ENCODE peak calls at places on chromosomes 2 and 18, in seven cellular contexts. X is NCI-H460; P is amygdala; S is fibroblast of lung; Z is effector memory CD8-positive, alpha-beta T cell; D is Peyer's patch; K is kidney glomerular epithelial cell. E is an unnamed sample.

GRCh38 chr2:196823750-196824149 is 14.6 kb upstream of the C2orf66 start:
- DNase-seq in X (peak), P (no peak), S (peak), Z (no peak), D (no peak), K (peak), E (no peak)

GRCh38 chr2:43133708-43134570 is 92.5 kb downstream of the ZFP36L2 start:
- DNase-seq in X (no peak), P (no peak), S (no peak), Z (peak), D (peak), K (no peak), E (peak)

GRCh38 chr2:58535994-58536393 is 294.9 kb upstream of the FANCL start:
- DNase-seq in X (no peak), P (no peak), S (no peak), Z (no peak), D (no peak), K (no peak), E (no peak)

GRCh38 chr2:68766378-68766845 is 31.8 kb downstream of the ARHGAP25 start:
- DNase-seq in X (no peak), P (no peak), S (peak), Z (peak), D (peak), K (no peak), E (peak)

GRCh38 chr2:72255540-72255939 is 107.9 kb upstream of the CYP26B1 start:
- DNase-seq in X (no peak), P (no peak), S (no peak), Z (no peak), D (no peak), K (no peak), E (no peak)

GRCh38 chr18:21398121-21398520 is 156.1 kb downstream of the GREB1L start:
- DNase-seq in X (no peak), P (no peak), S (no peak), Z (no peak), D (no peak), K (no peak), E (no peak)

GRCh38 chr18:43847164-43848091 is 570.1 kb upstream of the SYT4 start:
- DNase-seq in X (no peak), P (no peak), S (peak), Z (no peak), D (no peak), K (peak), E (no peak)

GRCh38 chr2:86584164-86584913 is 21.1 kb upstream of the CHMP3 start:
- DNase-seq in X (no peak), P (no peak), S (no peak), Z (no peak), D (no peak), K (peak), E (no peak)

GRCh38 chr2:68871159-68871764 is at the start of gene BMP10:
- DNase-seq in X (no peak), P (no peak), S (no peak), Z (no peak), D (no peak), K (no peak), E (no peak)

GRCh38 chr2:23069935-23070334 is 315.0 kb upstream of the KLHL29 start:
- DNase-seq in X (no peak), P (no peak), S (no peak), Z (no peak), D (no peak), K (no peak), E (no peak)

GRCh38 chr2:157751462-157752058 is 122.9 kb upstream of the ACVR1C start:
- DNase-seq in X (no peak), P (no peak), S (peak), Z (no peak), D (no peak), K (no peak), E (no peak)

GRCh38 chr2:101803128-101803527 is 105.6 kb downstream of the MAP4K4 start:
- DNase-seq in X (no peak), P (no peak), S (no peak), Z (no peak), D (no peak), K (peak), E (no peak)

GRCh38 chr18:48409591-48410094 is 460 bp upstream of the ZBTB7C start:
- DNase-seq in X (no peak), P (peak), S (peak), Z (no peak), D (no peak), K (no peak), E (no peak)

GRCh38 chr18:62399781-62400308 is 74.7 kb downstream of the TNFRSF11A start:
- DNase-seq in X (no peak), P (no peak), S (no peak), Z (no peak), D (no peak), K (no peak), E (no peak)

GRCh38 chr2:221572180-221572820 is at the start of gene EPHA4:
- DNase-seq in X (peak), P (peak), S (peak), Z (peak), D (peak), K (peak), E (peak)

GRCh38 chr2:158717366-158718195 is 77.5 kb upstream of the DAPL1 start:
- DNase-seq in X (no peak), P (no peak), S (no peak), Z (no peak), D (no peak), K (no peak), E (no peak)

GRCh38 chr2:6866239-6866745 is 585 bp upstream of the CMPK2 start:
- DNase-seq in X (no peak), P (peak), S (peak), Z (peak), D (peak), K (peak), E (peak)

GRCh38 chr2:109638807-109639206 is 24.6 kb downstream of the SOWAHC start:
- DNase-seq in X (no peak), P (no peak), S (no peak), Z (no peak), D (no peak), K (no peak), E (no peak)

GRCh38 chr18:58988595-58988994 is 123.9 kb downstream of the ZNF532 start:
- DNase-seq in X (no peak), P (no peak), S (no peak), Z (no peak), D (no peak), K (no peak), E (no peak)

GRCh38 chr2:47239119-47239969 is 84.2 kb upstream of the STPG4 start:
- DNase-seq in X (no peak), P (no peak), S (no peak), Z (no peak), D (no peak), K (no peak), E (no peak)